ENCODE peak calls at places on chromosome 3, in four cellular contexts. One of them, this sample, is unnamed.

GRCh38 chr3:194058189-194058571 is 77.8 kb upstream of the HES1 start:
- DNase-seq in A549: no peak
- DNase-seq in K562: peak; percentile 43
- DNase-seq in HepG2: peak; percentile 65
- DNase-seq in this sample: peak; percentile 92

GRCh38 chr3:74267583-74268184 is 346.8 kb downstream of the CNTN3 start:
- DNase-seq in A549: peak; percentile 51
- DNase-seq in K562: peak; percentile 36
- DNase-seq in HepG2: peak; percentile 40
- DNase-seq in this sample: peak; percentile 91

GRCh38 chr3:104604326-104605010 is 762.2 kb upstream of the ALCAM start:
- DNase-seq in A549: no peak
- DNase-seq in K562: no peak
- DNase-seq in HepG2: no peak
- DNase-seq in this sample: peak; percentile 50

GRCh38 chr3:123803521-123803920 is 80.6 kb downstream of the MYLK start:
- DNase-seq in A549: no peak
- DNase-seq in K562: no peak
- DNase-seq in HepG2: no peak
- DNase-seq in this sample: peak; percentile 64

GRCh38 chr3:150603888-150604319 is 783 bp downstream of the SELENOT start:
- DNase-seq in A549: no peak
- DNase-seq in K562: peak; percentile 56
- DNase-seq in HepG2: peak; percentile 9
- DNase-seq in this sample: peak; percentile 44

GRCh38 chr3:117665311-117665710 is 955.7 kb downstream of the TUSC7 start:
- DNase-seq in A549: no peak
- DNase-seq in K562: no peak
- DNase-seq in HepG2: no peak
- DNase-seq in this sample: no peak

GRCh38 chr3:49277357-49277723 is 308 bp upstream of the C3orf62 start:
- DNase-seq in A549: no peak
- DNase-seq in K562: no peak
- DNase-seq in HepG2: no peak
- DNase-seq in this sample: no peak

GRCh38 chr3:174697310-174697709 is 161.8 kb upstream of the NAALADL2 start:
- DNase-seq in A549: no peak
- DNase-seq in K562: no peak
- DNase-seq in HepG2: no peak
- DNase-seq in this sample: no peak

GRCh38 chr3:123807820-123808219 is 76.3 kb downstream of the MYLK start:
- DNase-seq in A549: peak; percentile 18
- DNase-seq in K562: no peak
- DNase-seq in HepG2: peak; percentile 80
- DNase-seq in this sample: no peak

GRCh38 chr3:124587053-124587408 is 143.2 kb upstream of the UMPS start:
- DNase-seq in A549: no peak
- DNase-seq in K562: peak; percentile 72
- DNase-seq in HepG2: no peak
- DNase-seq in this sample: peak; percentile 58

GRCh38 chr3:164897335-164897734 is 181.0 kb downstream of the SI start:
- DNase-seq in A549: no peak
- DNase-seq in K562: no peak
- DNase-seq in HepG2: no peak
- DNase-seq in this sample: no peak

GRCh38 chr3:57691411-57692133 is 1.3 kb downstream of the DENND6A start:
- DNase-seq in A549: no peak
- DNase-seq in K562: peak; percentile 17
- DNase-seq in HepG2: no peak
- DNase-seq in this sample: peak; percentile 7

GRCh38 chr3:39186692-39187151 is 5.7 kb downstream of the XIRP1 start:
- DNase-seq in A549: no peak
- DNase-seq in K562: no peak
- DNase-seq in HepG2: no peak
- DNase-seq in this sample: no peak

GRCh38 chr3:18946524-18946923 is 201.8 kb upstream of the KCNH8 start:
- DNase-seq in A549: peak; percentile 20
- DNase-seq in K562: no peak
- DNase-seq in HepG2: peak; percentile 1
- DNase-seq in this sample: peak; percentile 48

GRCh38 chr3:8301977-8302589 is 199.5 kb upstream of the LMCD1 start:
- DNase-seq in A549: peak; percentile 61
- DNase-seq in K562: peak; percentile 24
- DNase-seq in HepG2: peak; percentile 31
- DNase-seq in this sample: peak; percentile 75

GRCh38 chr3:8307545-8308110 is 194.0 kb upstream of the LMCD1 start:
- DNase-seq in A549: no peak
- DNase-seq in K562: no peak
- DNase-seq in HepG2: no peak
- DNase-seq in this sample: no peak

GRCh38 chr3:8305371-8305770 is 196.3 kb upstream of the LMCD1 start:
- DNase-seq in A549: no peak
- DNase-seq in K562: no peak
- DNase-seq in HepG2: no peak
- DNase-seq in this sample: no peak

GRCh38 chr3:8298021-8298954 is 203.3 kb upstream of the LMCD1 start:
- DNase-seq in A549: no peak
- DNase-seq in K562: no peak
- DNase-seq in HepG2: no peak
- DNase-seq in this sample: no peak

GRCh38 chr3:8303466-8303865 is 198.2 kb upstream of the LMCD1 start:
- DNase-seq in A549: no peak
- DNase-seq in K562: no peak
- DNase-seq in HepG2: no peak
- DNase-seq in this sample: no peak
- TF ChIP-seq JUNB in A549: no peak
- TF ChIP-seq JUNB in K562: no peak
- TF ChIP-seq JUNB in HepG2: no peak
- TF ChIP-seq JUNB in this sample: no peak

GRCh38 chr3:66991478-66991877 is 6.6 kb upstream of the KBTBD8 start:
- DNase-seq in A549: peak; percentile 17
- DNase-seq in K562: peak; percentile 53
- DNase-seq in HepG2: no peak
- DNase-seq in this sample: no peak
- TF ChIP-seq JUNB in A549: no peak
- TF ChIP-seq JUNB in K562: no peak
- TF ChIP-seq JUNB in HepG2: no peak
- TF ChIP-seq JUNB in this sample: no peak

GRCh38 chr3:14042680-14043079 is 82.0 kb downstream of the CHCHD4 start:
- DNase-seq in A549: no peak
- DNase-seq in K562: no peak
- DNase-seq in HepG2: no peak
- DNase-seq in this sample: no peak
- TF ChIP-seq JUNB in A549: no peak
- TF ChIP-seq JUNB in K562: no peak
- TF ChIP-seq JUNB in HepG2: no peak
- TF ChIP-seq JUNB in this sample: no peak

DNA sequence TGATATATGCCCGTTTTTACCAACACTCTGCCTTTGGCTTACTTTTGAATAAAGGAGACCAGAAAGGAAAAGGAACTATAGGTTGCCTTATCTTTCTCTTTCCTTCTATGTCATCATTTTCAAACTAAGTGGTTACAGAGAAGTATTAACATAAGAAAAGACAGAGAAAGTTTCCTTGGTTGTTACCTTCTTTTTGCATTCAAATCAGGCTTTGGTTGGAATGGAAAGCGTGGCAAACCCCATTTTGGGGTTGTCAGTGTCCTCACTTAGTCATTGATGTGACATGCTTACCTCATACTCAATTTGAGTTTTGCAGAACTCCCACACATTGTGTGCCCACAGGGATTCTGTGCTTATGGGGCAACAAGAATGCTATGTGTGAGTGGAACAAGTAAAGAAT is 3.7 kb upstream of the THRB start:
- DNase-seq in A549: no peak
- DNase-seq in K562: no peak
- DNase-seq in HepG2: no peak
- DNase-seq in this sample: peak; percentile 62
- TF ChIP-seq JUNB in A549: no peak
- TF ChIP-seq JUNB in K562: no peak
- TF ChIP-seq JUNB in HepG2: no peak
- TF ChIP-seq JUNB in this sample: no peak

DNA sequence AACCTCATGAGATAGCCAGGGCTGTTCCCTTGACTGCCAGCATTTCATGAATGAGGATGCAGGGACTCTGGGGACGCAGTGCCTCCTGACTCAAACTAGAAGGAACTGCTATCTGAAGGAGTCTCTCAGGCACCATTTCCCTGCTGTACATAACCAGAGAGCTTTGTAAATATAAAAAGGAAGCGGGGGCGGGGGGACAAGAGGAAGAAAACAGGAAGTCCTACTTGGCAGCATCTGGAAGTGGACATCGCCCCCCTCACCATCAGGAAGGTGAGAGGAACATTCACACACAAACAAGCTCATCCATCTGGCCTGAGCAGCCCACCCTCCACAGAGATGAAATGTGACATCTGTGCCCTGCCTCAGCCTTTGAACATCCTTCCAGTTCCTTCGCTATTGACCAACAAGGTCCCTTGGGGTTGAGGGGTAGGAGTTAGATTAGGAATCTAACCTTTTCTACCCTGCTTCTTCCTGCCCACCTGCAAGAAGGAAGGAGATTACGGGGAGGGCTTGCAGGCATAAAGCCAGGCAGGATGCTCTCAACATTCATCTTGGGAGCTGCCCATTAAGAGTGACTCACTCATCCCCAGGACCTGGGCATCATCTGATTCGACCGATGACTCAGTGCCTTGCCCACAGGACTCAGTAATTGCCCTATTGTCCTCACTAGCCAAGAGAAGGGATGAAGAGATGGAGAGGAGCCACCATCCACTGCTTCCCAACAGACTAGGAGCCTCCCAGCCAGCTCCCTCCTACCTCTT is 31.9 kb downstream of the SH3BP5 start:
- DNase-seq in A549: peak; percentile 73
- DNase-seq in K562: no peak
- DNase-seq in HepG2: no peak
- DNase-seq in this sample: no peak
- TF ChIP-seq JUNB in A549: peak; percentile 34
- TF ChIP-seq JUNB in K562: no peak
- TF ChIP-seq JUNB in HepG2: no peak
- TF ChIP-seq JUNB in this sample: no peak

GRCh38 chr3:82641701-82642100 is 880.3 kb upstream of the GBE1 start:
- DNase-seq in A549: no peak
- DNase-seq in K562: no peak
- DNase-seq in HepG2: no peak
- DNase-seq in this sample: no peak
- TF ChIP-seq JUNB in A549: no peak
- TF ChIP-seq JUNB in K562: no peak
- TF ChIP-seq JUNB in HepG2: no peak
- TF ChIP-seq JUNB in this sample: no peak

This sample was measured in GM23338.